ENCODE peak calls at places on chromosomes 11 and 22, in nine cellular contexts. T is thoracic aorta; X is psoas muscle; Z is DND-41; K is suprapubic skin; V is CD8-positive, alpha-beta memory T cell; H is heart left ventricle; G is heart right ventricle; P is endodermal cell. R is an unnamed sample. For H3K36me3 and H3K27me3, the result is how much of the 10 kb centered on the place peaks cover.

GRCh38 chr11:46892109-46892508 is 26.2 kb downstream of the LRP4 start:
- DNase-seq in Z (no peak), G (no peak), K (no peak), X (no peak), P (no peak), V (no peak), T (no peak), H (no peak), R (no peak)

GRCh38 chr22:29511126-29511854 is 31.3 kb downstream of the NEFH start:
- DNase-seq in P (no peak), V (no peak), H (no peak), T (no peak), X (no peak), K (no peak), Z (no peak), G (no peak), R (no peak)

GRCh38 chr22:44915441-44915840 is 94.4 kb downstream of the PHF21B start:
- DNase-seq in Z (no peak), G (no peak), H (no peak), P (peak), X (no peak), K (peak), V (no peak), T (no peak), R (peak)

GRCh38 chr22:39091136-39092081 is 5.6 kb upstream of the APOBEC3H start:
- DNase-seq in Z (no peak), H (no peak), X (no peak), T (no peak), G (no peak), K (no peak), P (no peak), V (no peak), R (peak)

GRCh38 chr11:128116447-128117240 is 470.7 kb downstream of the ETS1 start:
- DNase-seq in H (no peak), K (no peak), P (no peak), G (no peak), V (no peak), Z (no peak), T (no peak), X (no peak), R (no peak)

GRCh38 chr22:26364066-26365015 is 64.7 kb upstream of the ASPHD2 start:
- DNase-seq in P (peak), Z (peak), K (no peak), V (peak), H (peak), X (peak), T (no peak), G (peak), R (peak)

GRCh38 chr22:22769434-22770279 is 118.0 kb upstream of the IGLL5 start:
- DNase-seq in H (no peak), K (no peak), G (no peak), V (no peak), P (no peak), T (no peak), X (no peak), Z (no peak), R (no peak)

GRCh38 chr11:105923814-105924213 is 98.2 kb downstream of the MSANTD4 start:
- DNase-seq in Z (no peak), P (no peak), G (no peak), V (no peak), T (no peak), K (no peak), H (no peak), X (no peak), R (no peak)

GRCh38 chr11:110096369-110096976 is 3.3 kb downstream of the ZC3H12C start:
- DNase-seq in V (no peak), T (no peak), Z (no peak), K (no peak), G (no peak), X (no peak), H (no peak), P (no peak), R (no peak)

GRCh38 chr11:116614306-116615210 is 158.2 kb downstream of the BUD13 start:
- DNase-seq in Z (no peak), H (peak), G (no peak), P (peak), T (no peak), V (no peak), K (no peak), X (no peak), R (no peak)

GRCh38 chr11:116613201-116613910 is 159.4 kb downstream of the BUD13 start:
- DNase-seq in G (no peak), H (no peak), K (no peak), X (no peak), Z (no peak), V (no peak), T (no peak), P (peak), R (no peak)

GRCh38 chr11:116618461-116618860 is 154.3 kb downstream of the BUD13 start:
- DNase-seq in H (no peak), X (no peak), G (no peak), V (no peak), Z (no peak), T (no peak), P (peak), K (no peak), R (no peak)

GRCh38 chr11:116611998-116612620 is 160.7 kb downstream of the BUD13 start:
- DNase-seq in Z (no peak), T (no peak), P (peak), V (no peak), X (no peak), K (no peak), G (no peak), H (no peak), R (no peak)

GRCh38 chr11:116615211-116615865 is 157.4 kb downstream of the BUD13 start:
- DNase-seq in G (no peak), P (peak), T (no peak), X (no peak), V (no peak), H (peak), Z (no peak), K (no peak), R (peak)
- H3K4me3 ChIP-seq in G (no peak), P (no peak), T (no peak), X (no peak), V (no peak), H (no peak), Z (no peak), K (no peak), R (no peak)

GRCh38 chr22:21613553-21614233 is 16.1 kb downstream of the YDJC start:
- DNase-seq in H (no peak), G (no peak), T (no peak), Z (no peak), V (no peak), K (no peak), X (no peak), P (no peak), R (peak)

GRCh38 chr22:21615731-21616130 is 14.1 kb downstream of the YDJC start:
- DNase-seq in V (no peak), X (no peak), K (no peak), H (no peak), T (no peak), P (no peak), Z (no peak), G (no peak), R (no peak)

GRCh38 chr22:21611210-21611977 is 18.4 kb downstream of the YDJC start:
- DNase-seq in Z (no peak), X (no peak), G (no peak), P (no peak), H (no peak), K (no peak), T (no peak), V (no peak), R (peak)

GRCh38 chr22:21612858-21613257 is 17.0 kb downstream of the YDJC start:
- DNase-seq in V (no peak), G (no peak), T (no peak), K (no peak), P (peak), Z (no peak), H (no peak), X (no peak), R (peak)
- H3K36me3 ChIP-seq in V (under half), G (half or more), T (under half), K (under half), P (half or more), Z (half or more), H (under half), X (under half), R (under half)

DNA sequence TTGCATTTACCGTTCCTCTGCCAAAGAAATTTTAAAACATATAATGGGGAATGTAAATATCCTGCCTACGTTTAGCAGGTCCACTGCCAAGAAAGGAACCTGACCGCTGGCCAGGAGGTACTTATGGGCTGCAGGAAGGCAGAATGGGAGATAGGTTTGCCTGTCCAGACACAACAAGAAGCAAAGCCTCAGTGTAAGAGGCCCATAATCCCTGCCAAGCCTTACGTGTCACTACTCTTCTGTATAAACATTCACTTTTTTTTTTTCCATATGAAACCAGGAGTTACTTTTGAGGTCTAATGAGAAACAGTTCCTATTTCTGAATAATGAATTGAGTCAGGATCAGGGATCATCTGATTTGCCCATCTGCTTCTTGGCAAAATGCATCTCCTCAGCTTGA is 230.2 kb downstream of the NTM start:
- DNase-seq in Z (no peak), T (no peak), V (no peak), G (no peak), X (no peak), K (no peak), H (no peak), P (no peak), R (no peak)
- H3K27me3 ChIP-seq in Z (under half), T (under half), V (under half), G (under half), X (under half), K (under half), H (under half), P (under half), R (under half)

DNA sequence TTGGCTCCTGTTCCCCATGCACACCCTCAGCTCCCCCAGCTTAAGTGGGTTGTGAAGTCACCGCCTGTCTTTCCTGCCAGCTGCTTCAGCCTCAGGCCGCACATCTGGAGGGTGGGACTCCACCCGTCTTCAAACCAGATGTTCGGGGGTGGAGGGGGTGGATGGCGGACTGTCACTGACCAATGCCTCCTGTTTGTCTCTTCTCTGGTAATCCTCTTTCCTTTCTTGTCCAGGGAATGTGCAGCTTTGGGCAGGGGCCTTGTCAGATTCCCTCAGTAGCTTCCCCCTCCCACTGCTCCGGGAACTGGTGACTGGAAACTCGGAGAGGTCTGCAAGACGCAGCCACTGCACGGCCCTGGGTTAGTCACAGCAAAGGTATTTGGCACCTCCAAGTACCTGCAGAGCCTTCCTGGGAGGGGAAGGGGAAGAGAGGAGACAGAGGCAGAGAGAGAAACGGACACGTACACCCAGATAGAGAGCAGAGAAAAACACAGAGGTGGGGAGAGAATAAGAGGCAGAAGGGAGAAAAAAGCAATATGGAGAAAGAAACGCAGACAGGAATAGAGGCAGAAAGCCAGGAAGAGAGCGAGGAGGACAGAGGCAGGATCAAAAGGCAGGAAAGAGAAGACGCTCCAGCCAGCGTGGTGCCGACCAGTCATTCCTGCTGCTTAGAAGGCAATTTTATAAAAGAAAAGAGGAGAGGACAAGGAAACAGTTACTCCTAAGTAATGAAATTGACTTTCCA is 56.1 kb upstream of the TIMP3 start:
- DNase-seq in Z (no peak), G (peak), P (peak), K (peak), X (peak), T (no peak), V (no peak), H (peak), R (no peak)
- H3K4me3 ChIP-seq in Z (no peak), G (no peak), P (no peak), K (peak), X (no peak), T (no peak), V (no peak), H (no peak), R (no peak)

GRCh38 chr22:20580611-20581502 is 73.4 kb downstream of the MED15 start:
- DNase-seq in K (no peak), Z (no peak), X (no peak), P (no peak), T (no peak), H (no peak), G (no peak), V (no peak), R (no peak)
- H3K36me3 ChIP-seq in K (half or more), Z (half or more), X (half or more), P (half or more), T (under half), H (half or more), G (half or more), V (half or more), R (under half)

GRCh38 chr22:42283288-42284229 is 13.1 kb upstream of the TCF20 start:
- DNase-seq in G (no peak), P (peak), Z (no peak), V (peak), X (no peak), T (no peak), K (no peak), H (no peak), R (peak)

GRCh38 chr22:42281706-42282251 is 11.3 kb upstream of the TCF20 start:
- DNase-seq in T (no peak), H (no peak), Z (no peak), P (peak), V (no peak), G (no peak), K (no peak), X (no peak), R (no peak)

GRCh38 chr22:42282943-42283287 is 12.5 kb upstream of the TCF20 start:
- DNase-seq in P (no peak), T (no peak), Z (no peak), K (no peak), H (no peak), V (no peak), G (no peak), X (no peak), R (no peak)

GRCh38 chr22:42281284-42281683 is 10.8 kb upstream of the TCF20 start:
- DNase-seq in G (no peak), Z (no peak), K (no peak), H (no peak), X (no peak), V (peak), P (no peak), T (no peak), R (peak)

DNA sequence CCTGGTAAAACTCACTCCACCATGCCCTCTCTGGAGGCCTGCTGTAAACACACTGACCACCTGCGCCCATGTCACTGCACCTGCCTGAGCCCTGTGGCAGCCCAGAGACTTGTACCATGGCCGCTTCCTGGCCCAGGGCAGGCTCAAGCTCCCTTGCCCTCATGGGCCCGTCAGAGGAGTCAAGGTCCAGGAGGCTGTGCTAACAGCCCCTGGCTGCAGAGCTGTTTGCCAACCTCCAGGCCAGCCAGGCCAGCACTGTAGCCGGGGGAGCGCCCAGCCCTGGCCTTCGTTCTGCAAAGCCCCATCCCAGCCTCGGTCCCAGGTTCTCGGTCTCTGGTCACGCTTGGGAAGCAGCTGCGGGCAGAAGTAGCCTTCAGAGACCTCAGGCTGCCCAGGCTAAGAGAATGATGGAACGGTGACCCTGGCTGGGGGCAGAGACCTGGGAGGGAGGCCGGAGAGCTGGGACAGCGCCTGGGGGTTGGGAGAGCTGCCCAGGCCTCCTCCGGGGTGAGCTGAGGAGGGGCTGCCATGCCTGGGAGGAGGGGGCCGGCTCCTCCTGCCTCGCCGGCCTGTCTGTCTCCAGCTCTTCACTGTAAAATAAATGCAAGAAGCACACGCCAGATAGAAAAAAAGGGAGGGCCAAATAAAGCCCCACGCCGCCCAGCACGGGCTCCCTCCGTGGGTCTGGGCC is 11.9 kb upstream of the TCF20 start:
- DNase-seq in K (no peak), H (no peak), P (peak), Z (no peak), T (no peak), V (peak), X (no peak), G (no peak), R (peak)
- H3K27me3 ChIP-seq in K (under half), H (half or more), P (under half), Z (under half), T (under half), V (under half), X (half or more), G (under half), R (under half)

GRCh38 chr11:60332923-60333322 is 5.9 kb downstream of the MS4A6E start:
- DNase-seq in T (no peak), P (no peak), V (no peak), G (no peak), X (no peak), K (no peak), Z (no peak), H (no peak), R (no peak)
- H3K4me3 ChIP-seq in T (no peak), P (no peak), V (no peak), G (no peak), X (no peak), K (no peak), Z (no peak), H (no peak), R (no peak)

GRCh38 chr11:20097319-20098221 is 62.7 kb downstream of the DBX1 start:
- DNase-seq in H (no peak), T (no peak), P (no peak), G (no peak), X (no peak), Z (no peak), V (no peak), K (no peak), R (no peak)
- H3K36me3 ChIP-seq in H (under half), T (half or more), P (under half), G (half or more), X (under half), Z (under half), V (under half), K (half or more), R (under half)